ENCODE peak calls at places on chromosomes 3 and 15, in four cellular contexts. M, Q, T and I are unnamed samples.

GRCh38 chr3:190721330-190721729 is 141.2 kb downstream of the GMNC start:
- DNase-seq in M (no peak), Q (no peak), T (no peak), I (no peak)

GRCh38 chr15:40266828-40267304 is 16.0 kb downstream of the ANKRD63 start:
- DNase-seq in M (peak), Q (peak), T (peak), I (peak)

GRCh38 chr3:116863842-116864626 is 154.5 kb downstream of the TUSC7 start:
- DNase-seq in M (no peak), Q (peak), T (peak), I (no peak)

GRCh38 chr15:75002398-75002797 is 7.0 kb downstream of the SCAMP5 start:
- DNase-seq in M (no peak), Q (no peak), T (no peak), I (no peak)

GRCh38 chr3:179929091-179929529 is 107.6 kb downstream of the PEX5L start:
- DNase-seq in M (peak), Q (peak), T (peak), I (peak)

GRCh38 chr3:68972358-68972979 is 40.1 kb upstream of the TAFA4 start:
- DNase-seq in M (peak), Q (peak), T (peak), I (peak)

GRCh38 chr15:37653018-37653417 is 281.4 kb upstream of the TMCO5A start:
- DNase-seq in M (no peak), Q (no peak), T (no peak), I (no peak)

GRCh38 chr3:184544513-184544861 is 17.1 kb upstream of the EPHB3 start:
- DNase-seq in M (no peak), Q (no peak), T (no peak), I (no peak)

GRCh38 chr15:90482124-90483011 is 47.4 kb upstream of the CRTC3 start:
- DNase-seq in M (peak), Q (peak), T (peak), I (peak)

GRCh38 chr3:79690072-79690471 is 77.7 kb downstream of the ROBO1 start:
- DNase-seq in M (no peak), Q (no peak), T (no peak), I (no peak)

GRCh38 chr3:181610083-181610972 is 101.4 kb upstream of the SOX2 start:
- DNase-seq in M (no peak), Q (no peak), T (no peak), I (no peak)

GRCh38 chr3:56467801-56468183 is 475 bp downstream of the ERC2 start:
- DNase-seq in M (no peak), Q (no peak), T (no peak), I (no peak)
- TF ChIP-seq TCF7L2 in M (no peak), Q (no peak), T (no peak), I (no peak)

GRCh38 chr15:99326235-99326634 is 75.0 kb downstream of the LRRC28 start:
- DNase-seq in M (no peak), Q (peak), T (no peak), I (no peak)
- TF ChIP-seq TCF7L2 in M (no peak), Q (no peak), T (no peak), I (no peak)

GRCh38 chr3:107946700-107947099 is 144.1 kb downstream of the CD47 start:
- DNase-seq in M (no peak), Q (no peak), T (no peak), I (no peak)
- TF ChIP-seq TCF7L2 in M (no peak), Q (no peak), T (no peak), I (no peak)

GRCh38 chr15:59812889-59813288 is 123.8 kb upstream of the BNIP2 start:
- DNase-seq in M (no peak), Q (no peak), T (no peak), I (no peak)

GRCh38 chr15:59812185-59812870 is 123.2 kb upstream of the BNIP2 start:
- DNase-seq in M (no peak), Q (no peak), T (no peak), I (no peak)

GRCh38 chr15:59819047-59819446 is 129.9 kb upstream of the BNIP2 start:
- DNase-seq in M (no peak), Q (no peak), T (no peak), I (no peak)

GRCh38 chr15:59814409-59814808 is 125.3 kb upstream of the BNIP2 start:
- DNase-seq in M (no peak), Q (no peak), T (no peak), I (no peak)

DNA sequence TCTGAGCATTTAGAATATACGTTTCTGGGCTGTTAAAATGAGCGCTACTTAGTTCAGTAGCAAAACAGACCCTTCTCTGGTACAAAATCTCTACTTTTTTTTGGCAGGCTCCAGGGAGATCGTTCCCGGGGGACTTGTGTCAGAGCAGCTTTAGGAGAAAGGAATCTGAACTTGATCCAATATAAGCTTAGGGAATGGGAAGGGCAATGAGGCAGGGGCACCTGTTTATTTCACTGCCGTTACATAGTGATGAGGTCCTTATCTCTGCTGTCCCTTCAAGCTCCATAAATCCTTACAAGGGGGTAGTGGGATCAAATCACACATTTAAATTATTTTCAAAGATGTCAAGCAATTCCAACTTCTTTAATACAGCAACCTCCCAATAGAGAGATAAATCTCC is 128.7 kb upstream of the BNIP2 start:
- DNase-seq in M (no peak), Q (no peak), T (no peak), I (no peak)
- TF ChIP-seq TCF7L2 in M (no peak), Q (no peak), T (no peak), I (no peak)

GRCh38 chr3:134065836-134066538 is 36.3 kb upstream of the SLCO2A1 start:
- DNase-seq in M (no peak), Q (no peak), T (no peak), I (no peak)

GRCh38 chr3:134067311-134068161 is 37.8 kb upstream of the SLCO2A1 start:
- DNase-seq in M (no peak), Q (no peak), T (no peak), I (no peak)

GRCh38 chr3:134064081-134064480 is 34.4 kb upstream of the SLCO2A1 start:
- DNase-seq in M (no peak), Q (no peak), T (no peak), I (no peak)

GRCh38 chr3:134066539-134067310 is 37.0 kb upstream of the SLCO2A1 start:
- DNase-seq in M (no peak), Q (no peak), T (no peak), I (no peak)

GRCh38 chr3:134065252-134065651 is 35.5 kb upstream of the SLCO2A1 start:
- DNase-seq in M (no peak), Q (no peak), T (no peak), I (no peak)
- TF ChIP-seq TCF7L2 in M (no peak), Q (no peak), T (no peak), I (no peak)

GRCh38 chr3:129735638-129736037 is 129.2 kb upstream of the PLXND1 start:
- DNase-seq in M (no peak), Q (no peak), T (no peak), I (no peak)

GRCh38 chr3:129727707-129728106 is 121.2 kb upstream of the PLXND1 start:
- DNase-seq in M (no peak), Q (no peak), T (no peak), I (no peak)

GRCh38 chr3:129736070-129736469 is 129.6 kb upstream of the PLXND1 start:
- DNase-seq in M (no peak), Q (no peak), T (no peak), I (no peak)

GRCh38 chr3:129734449-129734848 is 128.0 kb upstream of the PLXND1 start:
- DNase-seq in M (no peak), Q (no peak), T (no peak), I (no peak)

DNA sequence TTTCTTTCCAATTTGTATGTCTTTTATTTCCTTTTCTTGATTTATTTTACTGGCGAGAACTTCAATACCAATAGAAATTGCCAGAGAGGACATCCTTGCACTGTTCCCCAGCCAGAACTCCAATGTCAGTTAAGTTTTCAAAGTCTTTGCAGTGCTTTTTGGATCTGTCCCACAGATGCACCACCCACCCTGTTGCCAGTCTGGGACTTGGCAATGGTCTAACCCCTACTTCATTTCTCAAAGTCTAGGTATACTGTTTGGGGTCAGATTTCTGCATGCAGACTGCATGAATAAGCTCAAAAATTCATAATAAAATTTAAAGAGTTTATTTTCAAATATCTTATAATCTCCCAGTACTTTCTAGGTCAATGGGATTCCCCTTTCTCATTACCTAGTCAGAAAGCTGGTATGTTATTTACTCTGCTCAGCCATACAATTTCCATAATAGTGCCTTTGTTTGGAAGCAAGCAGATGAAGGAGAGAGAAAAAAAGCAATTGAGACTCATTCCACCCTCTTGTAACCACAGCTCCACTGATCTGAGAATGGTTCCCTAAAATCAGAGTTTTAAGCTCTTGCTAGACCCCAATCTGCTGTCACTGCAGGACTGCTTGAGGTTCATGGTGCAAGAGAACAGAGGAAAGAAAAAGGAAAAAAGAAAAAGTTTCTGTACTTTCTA is 125.9 kb upstream of the PLXND1 start:
- DNase-seq in M (no peak), Q (peak), T (no peak), I (no peak)
- TF ChIP-seq TCF7L2 in M (no peak), Q (no peak), T (no peak), I (no peak)